ENCODE peak calls at places on chromosomes 3 and 15, in eight cellular contexts. One of them, this sample, is unnamed.

GRCh38 chr3:50542177-50543034 is 25.1 kb downstream of the C3orf18 start:
- DNase-seq in upper lobe of left lung: no peak
- DNase-seq in GM12892: peak; percentile 83
- DNase-seq in spleen: peak; percentile 81
- DNase-seq in GM12891: peak; percentile 76
- DNase-seq in K562: peak; percentile 69
- DNase-seq in sigmoid colon: peak; percentile 80
- DNase-seq in SK-N-MC: no peak
- DNase-seq in this sample: no peak

GRCh38 chr15:78102741-78103140 is 10.4 kb downstream of the SH2D7 start:
- DNase-seq in SK-N-MC: no peak
- DNase-seq in sigmoid colon: no peak
- DNase-seq in upper lobe of left lung: no peak
- DNase-seq in GM12891: no peak
- DNase-seq in spleen: no peak
- DNase-seq in GM12892: no peak
- DNase-seq in K562: no peak
- DNase-seq in this sample: no peak

GRCh38 chr3:133753779-133754164 is 7.6 kb downstream of the TF start:
- DNase-seq in upper lobe of left lung: no peak
- DNase-seq in K562: peak; percentile 53
- DNase-seq in SK-N-MC: no peak
- DNase-seq in GM12892: no peak
- DNase-seq in spleen: no peak
- DNase-seq in sigmoid colon: no peak
- DNase-seq in GM12891: no peak
- DNase-seq in this sample: no peak

GRCh38 chr3:23702198-23702597 is 103.6 kb upstream of the UBE2E1 start:
- DNase-seq in K562: no peak
- DNase-seq in sigmoid colon: no peak
- DNase-seq in SK-N-MC: no peak
- DNase-seq in upper lobe of left lung: no peak
- DNase-seq in spleen: no peak
- DNase-seq in GM12892: no peak
- DNase-seq in GM12891: no peak
- DNase-seq in this sample: no peak

GRCh38 chr15:101255615-101256350 is 3.9 kb upstream of the CHSY1 start:
- DNase-seq in K562: peak; percentile 67
- DNase-seq in GM12891: no peak
- DNase-seq in GM12892: no peak
- DNase-seq in spleen: no peak
- DNase-seq in SK-N-MC: no peak
- DNase-seq in sigmoid colon: no peak
- DNase-seq in upper lobe of left lung: no peak
- DNase-seq in this sample: no peak

GRCh38 chr3:58105196-58105595 is 97.0 kb downstream of the FLNB start:
- DNase-seq in GM12892: no peak
- DNase-seq in GM12891: no peak
- DNase-seq in upper lobe of left lung: no peak
- DNase-seq in K562: no peak
- DNase-seq in SK-N-MC: no peak
- DNase-seq in spleen: no peak
- DNase-seq in sigmoid colon: no peak
- DNase-seq in this sample: no peak

GRCh38 chr3:118817748-118818165 is 216.9 kb downstream of the IGSF11 start:
- DNase-seq in SK-N-MC: peak; percentile 30
- DNase-seq in GM12892: no peak
- DNase-seq in sigmoid colon: no peak
- DNase-seq in GM12891: peak; percentile 11
- DNase-seq in upper lobe of left lung: no peak
- DNase-seq in K562: peak; percentile 33
- DNase-seq in spleen: no peak
- DNase-seq in this sample: peak; percentile 14

GRCh38 chr3:175105066-175105465 is 245.9 kb downstream of the NAALADL2 start:
- DNase-seq in K562: no peak
- DNase-seq in sigmoid colon: no peak
- DNase-seq in GM12892: no peak
- DNase-seq in spleen: no peak
- DNase-seq in GM12891: no peak
- DNase-seq in upper lobe of left lung: no peak
- DNase-seq in SK-N-MC: no peak
- DNase-seq in this sample: no peak

GRCh38 chr3:101185341-101185740 is 135.0 kb downstream of the IMPG2 start:
- DNase-seq in GM12892: no peak
- DNase-seq in K562: no peak
- DNase-seq in spleen: no peak
- DNase-seq in SK-N-MC: no peak
- DNase-seq in sigmoid colon: no peak
- DNase-seq in upper lobe of left lung: no peak
- DNase-seq in GM12891: no peak
- DNase-seq in this sample: no peak

GRCh38 chr3:102712896-102713295 is 278.1 kb downstream of the ZPLD1 start:
- DNase-seq in SK-N-MC: no peak
- DNase-seq in K562: no peak
- DNase-seq in GM12891: no peak
- DNase-seq in spleen: no peak
- DNase-seq in sigmoid colon: no peak
- DNase-seq in upper lobe of left lung: no peak
- DNase-seq in GM12892: no peak
- DNase-seq in this sample: no peak

GRCh38 chr3:126023390-126023789 is 54.4 kb downstream of the ROPN1B start:
- DNase-seq in K562: no peak
- DNase-seq in upper lobe of left lung: no peak
- DNase-seq in sigmoid colon: no peak
- DNase-seq in spleen: no peak
- DNase-seq in GM12892: no peak
- DNase-seq in SK-N-MC: no peak
- DNase-seq in GM12891: no peak
- DNase-seq in this sample: no peak

GRCh38 chr3:177835917-177836316 is 638.6 kb upstream of the TBL1XR1 start:
- DNase-seq in SK-N-MC: no peak
- DNase-seq in K562: no peak
- DNase-seq in GM12892: no peak
- DNase-seq in GM12891: no peak
- DNase-seq in spleen: no peak
- DNase-seq in upper lobe of left lung: no peak
- DNase-seq in sigmoid colon: no peak
- DNase-seq in this sample: no peak
- TF ChIP-seq POLR2AphosphoS5 in SK-N-MC: no peak
- TF ChIP-seq POLR2AphosphoS5 in K562: no peak
- TF ChIP-seq POLR2AphosphoS5 in GM12892: no peak
- TF ChIP-seq POLR2AphosphoS5 in GM12891: no peak
- TF ChIP-seq POLR2AphosphoS5 in spleen: no peak
- TF ChIP-seq POLR2AphosphoS5 in upper lobe of left lung: no peak
- TF ChIP-seq POLR2AphosphoS5 in sigmoid colon: no peak
- TF ChIP-seq POLR2AphosphoS5 in this sample: no peak

GRCh38 chr3:11638669-11639402 is 4.9 kb downstream of the VGLL4 start:
- DNase-seq in spleen: no peak
- DNase-seq in upper lobe of left lung: no peak
- DNase-seq in GM12891: no peak
- DNase-seq in SK-N-MC: no peak
- DNase-seq in sigmoid colon: no peak
- DNase-seq in GM12892: no peak
- DNase-seq in K562: no peak
- DNase-seq in this sample: no peak
- TF ChIP-seq POLR2AphosphoS5 in spleen: no peak
- TF ChIP-seq POLR2AphosphoS5 in upper lobe of left lung: no peak
- TF ChIP-seq POLR2AphosphoS5 in GM12891: no peak
- TF ChIP-seq POLR2AphosphoS5 in SK-N-MC: no peak
- TF ChIP-seq POLR2AphosphoS5 in sigmoid colon: no peak
- TF ChIP-seq POLR2AphosphoS5 in GM12892: no peak
- TF ChIP-seq POLR2AphosphoS5 in K562: no peak
- TF ChIP-seq POLR2AphosphoS5 in this sample: no peak

GRCh38 chr3:71069797-71070196 is 513.7 kb downstream of the FOXP1 start:
- DNase-seq in sigmoid colon: peak; percentile 76
- DNase-seq in SK-N-MC: no peak
- DNase-seq in GM12891: no peak
- DNase-seq in spleen: peak; percentile 84
- DNase-seq in GM12892: no peak
- DNase-seq in upper lobe of left lung: no peak
- DNase-seq in K562: peak; percentile 37
- DNase-seq in this sample: peak; percentile 82

GRCh38 chr3:71070497-71071465 is 512.7 kb downstream of the FOXP1 start:
- DNase-seq in spleen: no peak
- DNase-seq in GM12892: no peak
- DNase-seq in sigmoid colon: no peak
- DNase-seq in K562: no peak
- DNase-seq in SK-N-MC: peak; percentile 44
- DNase-seq in GM12891: no peak
- DNase-seq in upper lobe of left lung: peak; percentile 21
- DNase-seq in this sample: no peak

GRCh38 chr3:71075481-71075880 is 508.0 kb downstream of the FOXP1 start:
- DNase-seq in GM12892: no peak
- DNase-seq in upper lobe of left lung: no peak
- DNase-seq in K562: no peak
- DNase-seq in spleen: no peak
- DNase-seq in GM12891: no peak
- DNase-seq in SK-N-MC: no peak
- DNase-seq in sigmoid colon: no peak
- DNase-seq in this sample: no peak

GRCh38 chr3:71074416-71074815 is 509.1 kb downstream of the FOXP1 start:
- DNase-seq in spleen: no peak
- DNase-seq in upper lobe of left lung: no peak
- DNase-seq in GM12892: no peak
- DNase-seq in GM12891: no peak
- DNase-seq in SK-N-MC: no peak
- DNase-seq in sigmoid colon: no peak
- DNase-seq in K562: no peak
- DNase-seq in this sample: no peak

DNA sequence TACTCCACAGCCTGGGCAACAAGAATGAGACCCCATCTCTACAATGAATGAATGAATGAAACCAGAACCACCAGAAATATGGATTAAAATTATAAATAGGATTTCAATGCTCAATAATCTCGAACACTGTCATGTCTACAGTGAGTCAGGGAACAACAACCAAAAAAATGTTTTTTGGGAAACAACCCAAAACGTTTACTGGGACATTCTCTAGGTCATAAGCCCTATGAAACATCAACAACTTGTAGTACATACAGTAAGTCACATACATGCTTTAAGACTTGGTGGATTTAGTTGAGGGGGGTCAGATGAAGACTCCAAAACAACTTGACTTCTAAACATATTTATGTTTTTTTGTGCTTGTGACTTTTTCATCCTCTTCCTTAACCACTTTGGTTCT is 511.2 kb downstream of the FOXP1 start:
- DNase-seq in upper lobe of left lung: no peak
- DNase-seq in GM12892: no peak
- DNase-seq in spleen: no peak
- DNase-seq in K562: no peak
- DNase-seq in GM12891: no peak
- DNase-seq in sigmoid colon: no peak
- DNase-seq in SK-N-MC: no peak
- DNase-seq in this sample: no peak
- TF ChIP-seq POLR2AphosphoS5 in upper lobe of left lung: no peak
- TF ChIP-seq POLR2AphosphoS5 in GM12892: no peak
- TF ChIP-seq POLR2AphosphoS5 in spleen: no peak
- TF ChIP-seq POLR2AphosphoS5 in K562: no peak
- TF ChIP-seq POLR2AphosphoS5 in GM12891: no peak
- TF ChIP-seq POLR2AphosphoS5 in sigmoid colon: no peak
- TF ChIP-seq POLR2AphosphoS5 in SK-N-MC: no peak
- TF ChIP-seq POLR2AphosphoS5 in this sample: no peak

GRCh38 chr15:91524534-91524933 is 329.0 kb upstream of the SLCO3A1 start:
- DNase-seq in GM12891: no peak
- DNase-seq in K562: no peak
- DNase-seq in SK-N-MC: no peak
- DNase-seq in GM12892: no peak
- DNase-seq in sigmoid colon: no peak
- DNase-seq in spleen: no peak
- DNase-seq in upper lobe of left lung: no peak
- DNase-seq in this sample: no peak

GRCh38 chr15:91525746-91526145 is 327.8 kb upstream of the SLCO3A1 start:
- DNase-seq in upper lobe of left lung: no peak
- DNase-seq in sigmoid colon: no peak
- DNase-seq in spleen: no peak
- DNase-seq in K562: no peak
- DNase-seq in SK-N-MC: no peak
- DNase-seq in GM12892: no peak
- DNase-seq in GM12891: no peak
- DNase-seq in this sample: no peak

GRCh38 chr15:91521996-91522395 is 331.5 kb upstream of the SLCO3A1 start:
- DNase-seq in GM12892: no peak
- DNase-seq in SK-N-MC: no peak
- DNase-seq in K562: no peak
- DNase-seq in GM12891: no peak
- DNase-seq in sigmoid colon: no peak
- DNase-seq in spleen: no peak
- DNase-seq in upper lobe of left lung: no peak
- DNase-seq in this sample: no peak

GRCh38 chr15:91520848-91521247 is 332.7 kb upstream of the SLCO3A1 start:
- DNase-seq in GM12891: no peak
- DNase-seq in GM12892: no peak
- DNase-seq in K562: no peak
- DNase-seq in upper lobe of left lung: no peak
- DNase-seq in SK-N-MC: no peak
- DNase-seq in spleen: no peak
- DNase-seq in sigmoid colon: no peak
- DNase-seq in this sample: no peak

DNA sequence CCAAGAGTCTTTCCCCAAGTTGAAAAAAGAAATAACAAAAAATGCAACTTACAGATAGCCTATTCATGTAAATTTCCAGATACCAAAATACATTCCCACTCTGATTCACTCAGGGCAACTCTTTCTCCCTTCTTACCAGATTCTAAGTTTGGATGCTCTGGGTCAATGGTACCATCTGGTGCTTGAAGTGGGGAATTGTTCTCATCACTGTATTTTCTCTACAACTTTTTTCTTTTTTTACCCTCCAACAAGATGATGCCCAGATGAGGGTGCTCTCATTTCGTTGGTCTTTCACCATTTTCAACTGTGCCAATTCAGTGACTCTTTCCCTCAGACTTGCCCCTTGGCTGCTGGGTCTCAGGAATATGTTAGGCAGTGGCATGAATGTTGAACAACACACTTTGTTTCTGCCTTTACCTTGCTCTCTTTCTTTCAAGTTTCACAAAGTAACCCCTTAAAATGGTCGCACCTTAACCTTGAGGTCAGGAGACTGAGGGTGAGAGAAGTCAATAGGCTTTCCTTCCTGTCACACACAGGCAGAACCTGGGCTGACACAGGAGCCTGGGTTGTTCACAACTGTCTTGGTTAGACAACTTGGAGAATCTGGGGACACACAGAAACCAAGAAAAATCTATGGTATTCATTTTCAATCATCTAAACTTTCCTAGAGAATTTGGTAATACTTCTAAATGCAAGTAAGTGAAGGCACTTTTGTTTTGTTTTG is 330.7 kb upstream of the SLCO3A1 start:
- DNase-seq in GM12891: no peak
- DNase-seq in GM12892: no peak
- DNase-seq in upper lobe of left lung: no peak
- DNase-seq in sigmoid colon: no peak
- DNase-seq in SK-N-MC: no peak
- DNase-seq in K562: no peak
- DNase-seq in spleen: no peak
- DNase-seq in this sample: no peak
- TF ChIP-seq POLR2AphosphoS5 in GM12891: no peak
- TF ChIP-seq POLR2AphosphoS5 in GM12892: no peak
- TF ChIP-seq POLR2AphosphoS5 in upper lobe of left lung: no peak
- TF ChIP-seq POLR2AphosphoS5 in sigmoid colon: no peak
- TF ChIP-seq POLR2AphosphoS5 in SK-N-MC: no peak
- TF ChIP-seq POLR2AphosphoS5 in K562: no peak
- TF ChIP-seq POLR2AphosphoS5 in spleen: no peak
- TF ChIP-seq POLR2AphosphoS5 in this sample: no peak

GRCh38 chr3:129893616-129894070 is at the start of gene TMCC1:
- DNase-seq in SK-N-MC: peak; percentile 24
- DNase-seq in spleen: peak; percentile 98
- DNase-seq in GM12892: peak; percentile 84
- DNase-seq in sigmoid colon: peak; percentile 87
- DNase-seq in upper lobe of left lung: peak; percentile 98
- DNase-seq in GM12891: peak; percentile 86
- DNase-seq in K562: peak; percentile 94
- DNase-seq in this sample: peak; percentile 81
- TF ChIP-seq POLR2AphosphoS5 in SK-N-MC: peak; percentile 95
- TF ChIP-seq POLR2AphosphoS5 in spleen: no peak
- TF ChIP-seq POLR2AphosphoS5 in GM12892: no peak
- TF ChIP-seq POLR2AphosphoS5 in sigmoid colon: no peak
- TF ChIP-seq POLR2AphosphoS5 in upper lobe of left lung: peak; percentile 4
- TF ChIP-seq POLR2AphosphoS5 in GM12891: no peak
- TF ChIP-seq POLR2AphosphoS5 in K562: peak; percentile 18
- TF ChIP-seq POLR2AphosphoS5 in this sample: peak; percentile 86

This sample was measured in HL-60.